ENCODE peak calls at places on chromosomes 12 and 14, in four cellular contexts. C is HepG2, P is GM12878, X is K562. Q is an unnamed sample.

GRCh38 chr14:103516426-103517171 is 6.0 kb downstream of the CKB start:
- DNase-seq in C (no peak), P (no peak), X (no peak), Q (no peak)

GRCh38 chr12:114668151-114668891 is 15.7 kb downstream of the TBX3 start:
- DNase-seq in C (peak; percentile 93), P (no peak), X (peak; percentile 70), Q (peak; percentile 94)

GRCh38 chr12:52636592-52637258 is 15.3 kb downstream of the KRT2 start:
- DNase-seq in C (no peak), P (no peak), X (no peak), Q (no peak)

GRCh38 chr12:89825591-89826449 is 117.2 kb upstream of the ATP2B1 start:
- DNase-seq in C (no peak), P (peak; percentile 27), X (peak; percentile 33), Q (peak; percentile 64)

GRCh38 chr14:103404032-103404918 is 19.1 kb downstream of the MARK3 start:
- DNase-seq in C (no peak), P (no peak), X (no peak), Q (no peak)

GRCh38 chr12:119902084-119902509 is 25.0 kb upstream of the CIT start:
- DNase-seq in C (peak; percentile 57), P (peak; percentile 33), X (peak; percentile 81), Q (peak; percentile 82)

GRCh38 chr12:62849398-62849797 is 85.6 kb downstream of the PPM1H start:
- DNase-seq in C (no peak), P (no peak), X (no peak), Q (no peak)

GRCh38 chr12:6843118-6843902 is 2.6 kb downstream of the GNB3 start:
- DNase-seq in C (no peak), P (no peak), X (peak; percentile 73), Q (no peak)

GRCh38 chr12:59839514-59839913 is 243.7 kb downstream of the SLC16A7 start:
- DNase-seq in C (no peak), P (no peak), X (no peak), Q (no peak)

GRCh38 chr12:123813349-123813748 is 51.2 kb downstream of the DNAH10 start:
- DNase-seq in C (no peak), P (no peak), X (no peak), Q (no peak)

GRCh38 chr12:89789862-89790261 is 81.2 kb upstream of the ATP2B1 start:
- DNase-seq in C (no peak), P (peak; percentile 43), X (no peak), Q (no peak)

GRCh38 chr12:78181544-78182162 is 351.0 kb downstream of the NAV3 start:
- DNase-seq in C (peak; percentile 2), P (no peak), X (no peak), Q (peak; percentile 0)

GRCh38 chr12:110641512-110641911 is 27.6 kb downstream of the TCTN1 start:
- DNase-seq in C (no peak), P (no peak), X (peak; percentile 44), Q (no peak)

GRCh38 chr14:75577090-75577489 is 1.3 kb upstream of the FLVCR2 start:
- DNase-seq in C (no peak), P (no peak), X (no peak), Q (no peak)

GRCh38 chr12:32115404-32116104 is 8.9 kb downstream of the BICD1 start:
- DNase-seq in C (no peak), P (no peak), X (no peak), Q (peak; percentile 91)

GRCh38 chr12:4379410-4379809 is at the start of gene FGF23:
- DNase-seq in C (peak; percentile 6), P (no peak), X (peak; percentile 35), Q (no peak)

GRCh38 chr14:70642313-70643235 is 858 bp downstream of the TTC9 start:
- DNase-seq in C (no peak), P (no peak), X (no peak), Q (no peak)

GRCh38 chr12:28550757-28551381 is 360.6 kb downstream of the CCDC91 start:
- DNase-seq in C (peak; percentile 16), P (no peak), X (no peak), Q (peak; percentile 7)

GRCh38 chr12:26524862-26525465 is 308.0 kb downstream of the ITPR2 start:
- DNase-seq in C (no peak), P (no peak), X (peak; percentile 9), Q (no peak)

GRCh38 chr12:57091633-57092528 is 3.0 kb downstream of the NAB2 start:
- DNase-seq in C (no peak), P (no peak), X (no peak), Q (no peak)

GRCh38 chr12:109827566-109828550 is 5.3 kb downstream of the TRPV4 start:
- DNase-seq in C (no peak), P (no peak), X (no peak), Q (no peak)

GRCh38 chr12:38771871-38772270 is 133.5 kb downstream of the CPNE8 start:
- DNase-seq in C (no peak), P (peak; percentile 71), X (no peak), Q (no peak)

GRCh38 chr12:46964496-46965098 is 114.8 kb upstream of the PCED1B start:
- DNase-seq in C (no peak), P (no peak), X (no peak), Q (no peak)

GRCh38 chr14:95364481-95365209 is 44.9 kb upstream of the CLMN start:
- DNase-seq in C (peak; percentile 49), P (no peak), X (peak; percentile 24), Q (no peak)

GRCh38 chr12:27198036-27198435 is 46.0 kb upstream of the STK38L start:
- DNase-seq in C (no peak), P (no peak), X (no peak), Q (no peak)

GRCh38 chr12:95763809-95764253 is 26.7 kb downstream of the NTN4 start:
- DNase-seq in C (peak; percentile 48), P (no peak), X (no peak), Q (peak; percentile 75)

GRCh38 chr14:25116607-25117006 is 66.7 kb upstream of the STXBP6 start:
- DNase-seq in C (no peak), P (no peak), X (no peak), Q (no peak)

GRCh38 chr12:124744659-124745467 is 118.8 kb downstream of the SCARB1 start:
- DNase-seq in C (peak; percentile 78), P (peak; percentile 48), X (peak; percentile 96), Q (peak; percentile 85)

GRCh38 chr12:105480162-105480561 is 149.7 kb downstream of the C12orf75 start:
- DNase-seq in C (no peak), P (no peak), X (no peak), Q (no peak)

GRCh38 chr12:20374775-20375174 is 6.4 kb downstream of the PDE3A start:
- DNase-seq in C (no peak), P (no peak), X (no peak), Q (no peak)

GRCh38 chr12:62793256-62794217 is 141.4 kb downstream of the PPM1H start:
- DNase-seq in C (peak; percentile 51), P (peak; percentile 27), X (peak; percentile 68), Q (peak; percentile 84)

GRCh38 chr12:109200825-109201495 is 84.6 kb downstream of the ACACB start:
- DNase-seq in C (no peak), P (no peak), X (no peak), Q (no peak)

GRCh38 chr12:106847861-106848260 is 73.4 kb downstream of the RIC8B start:
- DNase-seq in C (no peak), P (no peak), X (no peak), Q (no peak)

GRCh38 chr14:34368115-34368970 is 93.7 kb downstream of the SPTSSA start:
- DNase-seq in C (peak; percentile 84), P (no peak), X (no peak), Q (no peak)

GRCh38 chr12:33562401-33562800 is 122.8 kb upstream of the SYT10 start:
- DNase-seq in C (no peak), P (no peak), X (no peak), Q (no peak)

GRCh38 chr14:90456551-90456950 is 59.7 kb downstream of the CALM1 start:
- DNase-seq in C (no peak), P (no peak), X (no peak), Q (no peak)

GRCh38 chr12:92108651-92109050 is 37.0 kb downstream of the BTG1 start:
- DNase-seq in C (no peak), P (no peak), X (peak; percentile 58), Q (peak; percentile 42)

GRCh38 chr12:47767197-47767724 is 5.8 kb upstream of the SLC48A1 start:
- DNase-seq in C (peak; percentile 53), P (no peak), X (peak; percentile 58), Q (peak; percentile 69)

GRCh38 chr14:73997108-73997943 is 21.8 kb downstream of the ENTPD5 start:
- DNase-seq in C (peak; percentile 71), P (no peak), X (no peak), Q (no peak)
- TF ChIP-seq KDM1A in C (no peak), P (no peak), X (no peak), Q (no peak)

GRCh38 chr14:99560946-99561683 is 42.9 kb downstream of the CCDC85C start:
- DNase-seq in C (no peak), P (no peak), X (no peak), Q (no peak)
- TF ChIP-seq JUNB in C (no peak), P (no peak), X (no peak), Q (no peak)

GRCh38 chr14:61811882-61812346 is 49.7 kb downstream of the SNAPC1 start:
- DNase-seq in C (no peak), P (no peak), X (no peak), Q (no peak)

GRCh38 chr14:61812347-61813100 is 50.3 kb downstream of the SNAPC1 start:
- DNase-seq in C (no peak), P (no peak), X (no peak), Q (no peak)

GRCh38 chr14:61813101-61813596 is 50.9 kb downstream of the SNAPC1 start:
- DNase-seq in C (no peak), P (no peak), X (no peak), Q (no peak)
- TF ChIP-seq KDM1A in C (no peak), P (no peak), X (no peak), Q (no peak)

DNA sequence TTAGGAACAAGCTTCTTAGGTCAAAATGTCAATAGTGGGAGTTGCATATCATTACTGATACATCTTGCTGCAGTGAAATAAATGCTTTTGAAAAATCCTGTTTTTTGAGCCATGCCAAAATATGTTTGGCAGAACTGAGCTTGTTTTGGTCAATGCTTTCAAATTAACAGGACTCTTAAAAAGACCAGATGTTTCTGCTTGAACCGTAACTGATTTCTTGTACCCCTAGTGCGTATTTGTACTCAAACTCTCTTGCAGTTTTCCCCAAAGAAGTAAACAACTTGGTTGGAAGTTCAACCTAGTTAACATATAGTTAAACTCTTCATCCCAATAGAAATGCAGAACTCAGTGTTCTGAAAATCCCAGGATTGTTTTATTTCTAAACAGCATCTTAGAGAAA is 3.4 kb downstream of the TRHDE start:
- DNase-seq in C (no peak), P (no peak), X (no peak), Q (no peak)
- TF ChIP-seq JUNB in C (no peak), P (no peak), X (no peak), Q (no peak)

GRCh38 chr12:18171571-18171970 is 81.6 kb upstream of the RERGL start:
- DNase-seq in C (no peak), P (no peak), X (no peak), Q (no peak)
- TF ChIP-seq KDM1A in C (no peak), P (no peak), X (no peak), Q (no peak)

GRCh38 chr14:100417466-100417865 is 94.3 kb downstream of the SLC25A47 start:
- DNase-seq in C (peak; percentile 55), P (no peak), X (peak; percentile 73), Q (peak; percentile 94)
- TF ChIP-seq JUNB in C (no peak), P (no peak), X (no peak), Q (no peak)

Q was measured in A549.